ENCODE peak calls at places on chromosome 9, in nine cellular contexts. U is HFF-Myc, X is heart left ventricle, G is lung, C is astrocyte, A is fibroblast of lung, N is dorsolateral prefrontal cortex, W is GM06990, R is neural progenitor cell. Y is an unnamed sample.

GRCh38 chr9:109416135-109416706 is 81.9 kb downstream of the PTPN3 start:
- DNase-seq in R (no peak), U (no peak), G (no peak), N (no peak), W (peak; percentile 62), X (no peak), C (no peak), A (no peak), Y (no peak)

GRCh38 chr9:8874482-8874881 is 1074.9 kb upstream of the DMAC1 start:
- DNase-seq in A (no peak), R (no peak), C (no peak), G (no peak), X (no peak), N (no peak), U (no peak), W (no peak), Y (no peak)

GRCh38 chr9:119284118-119284517 is 85.1 kb downstream of the BRINP1 start:
- DNase-seq in C (peak; percentile 63), N (peak; percentile 53), G (no peak), A (peak; percentile 70), W (no peak), R (peak; percentile 66), X (no peak), U (no peak), Y (no peak)

GRCh38 chr9:841371-842209 is at the start of gene DMRT1:
- DNase-seq in N (no peak), U (no peak), A (no peak), W (peak; percentile 58), G (no peak), X (no peak), C (no peak), R (peak; percentile 74), Y (no peak)

GRCh38 chr9:108645520-108645919 is 210.3 kb downstream of the ACTL7B start:
- DNase-seq in N (no peak), U (no peak), C (peak; percentile 11), X (no peak), A (no peak), G (no peak), R (no peak), W (no peak), Y (no peak)

GRCh38 chr9:34163439-34163838 is 15.4 kb upstream of the UBAP1 start:
- DNase-seq in C (peak; percentile 64), U (no peak), A (peak; percentile 75), W (no peak), N (no peak), X (no peak), G (no peak), R (no peak), Y (peak; percentile 73)

GRCh38 chr9:99169982-99170761 is 51.6 kb downstream of the ALG2 start:
- DNase-seq in N (no peak), A (peak; percentile 10), W (no peak), G (no peak), R (peak; percentile 87), X (no peak), C (no peak), U (no peak), Y (no peak)

GRCh38 chr9:36194326-36195000 is 3.7 kb downstream of the CLTA start:
- DNase-seq in C (no peak), R (no peak), X (no peak), U (no peak), N (no peak), G (no peak), W (no peak), A (no peak), Y (peak; percentile 46)

GRCh38 chr9:71549023-71549422 is 219.3 kb downstream of the CEMIP2 start:
- DNase-seq in X (no peak), R (no peak), U (no peak), A (no peak), G (no peak), C (no peak), N (no peak), W (no peak), Y (no peak)

GRCh38 chr9:3794005-3794404 is 268.2 kb upstream of the RFX3 start:
- DNase-seq in W (no peak), U (no peak), A (peak; percentile 72), G (no peak), N (no peak), X (no peak), R (peak; percentile 85), C (peak; percentile 69), Y (peak; percentile 60)

GRCh38 chr9:128390150-128390812 is 19.1 kb downstream of the URM1 start:
- DNase-seq in U (no peak), G (no peak), C (no peak), R (no peak), W (no peak), X (no peak), N (no peak), A (no peak), Y (no peak)

GRCh38 chr9:113516840-113517577 is 53.5 kb downstream of the RGS3 start:
- DNase-seq in R (peak; percentile 26), C (peak; percentile 14), G (no peak), N (no peak), X (no peak), U (no peak), W (peak; percentile 87), A (peak; percentile 41), Y (no peak)

GRCh38 chr9:126461029-126461428 is 134.4 kb downstream of the MVB12B start:
- DNase-seq in U (no peak), X (peak; percentile 37), W (no peak), C (no peak), R (no peak), G (no peak), N (no peak), A (no peak), Y (no peak)

GRCh38 chr9:111484564-111484878 is 338 bp upstream of the ECPAS start:
- DNase-seq in U (no peak), R (no peak), X (no peak), C (no peak), N (no peak), A (no peak), G (no peak), W (no peak), Y (peak; percentile 68)

GRCh38 chr9:27351438-27351837 is 54.5 kb upstream of the EQTN start:
- DNase-seq in A (no peak), N (peak; percentile 80), W (no peak), C (no peak), U (no peak), R (no peak), G (no peak), X (no peak), Y (peak; percentile 57)

GRCh38 chr9:34256104-34256503 is 73.0 kb downstream of the KIF24 start:
- DNase-seq in C (no peak), R (peak; percentile 37), A (no peak), X (no peak), G (no peak), W (no peak), N (no peak), U (no peak), Y (no peak)

GRCh38 chr9:36677611-36678010 is 104.9 kb downstream of the MELK start:
- DNase-seq in C (peak; percentile 21), X (no peak), N (no peak), W (no peak), A (peak; percentile 23), U (no peak), R (no peak), G (no peak), Y (no peak)

GRCh38 chr9:94554439-94555331 is at the start of gene PCAT7:
- DNase-seq in N (no peak), U (peak; percentile 31), A (peak; percentile 47), X (no peak), W (peak; percentile 13), R (peak; percentile 93), G (peak; percentile 35), C (peak; percentile 23), Y (peak; percentile 76)

DNA sequence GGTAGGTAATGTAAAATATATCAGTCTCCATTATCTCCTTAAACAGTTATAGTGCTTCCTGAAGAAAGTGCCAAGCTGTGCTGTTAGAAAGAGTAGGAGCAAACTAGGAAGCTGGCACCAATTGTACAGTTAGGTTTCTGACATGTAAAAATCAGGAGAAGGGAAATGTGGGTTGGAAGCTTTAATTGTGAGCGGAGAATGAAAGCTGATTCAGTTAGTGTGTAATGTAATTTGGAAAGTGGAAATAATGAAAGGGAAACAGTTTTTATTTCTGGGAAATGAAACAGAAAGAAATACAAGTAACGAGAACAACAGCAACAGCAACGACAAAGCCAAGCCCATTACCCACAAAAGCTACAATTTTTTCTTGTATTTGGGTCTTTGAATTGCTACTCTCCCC is 48.8 kb upstream of the JAK2 start:
- DNase-seq in C (no peak), W (no peak), U (no peak), A (no peak), N (no peak), G (no peak), X (no peak), R (no peak), Y (no peak)
- H3K4me3 ChIP-seq in C (no peak overlapping the region), W (no peak overlapping the region), U (no peak overlapping the region), A (no peak overlapping the region), N (no peak overlapping the region), G (no peak overlapping the region), X (no peak overlapping the region), R (no peak overlapping the region), Y (no peak overlapping the region)

GRCh38 chr9:137305060-137305787 is 3.2 kb upstream of the NRARP start:
- DNase-seq in U (no peak), G (peak; percentile 63), R (peak; percentile 90), X (peak; percentile 85), W (peak; percentile 76), C (peak; percentile 44), A (peak; percentile 46), N (peak; percentile 82), Y (peak; percentile 42)
- TF ChIP-seq CTCF in U (peak; percentile 7), G (no peak), R (no peak), X (no peak), W (no peak), C (no peak), A (peak; percentile 2), N (no peak), Y (peak; percentile 21)

GRCh38 chr9:76571288-76572204 is 112.6 kb downstream of the GCNT1 start:
- DNase-seq in N (no peak), X (peak; percentile 56), C (no peak), R (no peak), U (no peak), W (peak; percentile 48), G (no peak), A (peak; percentile 30), Y (peak; percentile 39)
- H3K4me3 ChIP-seq in N (peak overlapping the region; percentile 27), X (peak overlapping the region; percentile 62), C (peak overlapping the region; percentile 55), R (no peak overlapping the region), U (peak overlapping the region; percentile 28), W (peak overlapping the region; percentile 47), G (no peak overlapping the region), A (peak overlapping the region; percentile 59), Y (peak overlapping the region; percentile 39)

DNA sequence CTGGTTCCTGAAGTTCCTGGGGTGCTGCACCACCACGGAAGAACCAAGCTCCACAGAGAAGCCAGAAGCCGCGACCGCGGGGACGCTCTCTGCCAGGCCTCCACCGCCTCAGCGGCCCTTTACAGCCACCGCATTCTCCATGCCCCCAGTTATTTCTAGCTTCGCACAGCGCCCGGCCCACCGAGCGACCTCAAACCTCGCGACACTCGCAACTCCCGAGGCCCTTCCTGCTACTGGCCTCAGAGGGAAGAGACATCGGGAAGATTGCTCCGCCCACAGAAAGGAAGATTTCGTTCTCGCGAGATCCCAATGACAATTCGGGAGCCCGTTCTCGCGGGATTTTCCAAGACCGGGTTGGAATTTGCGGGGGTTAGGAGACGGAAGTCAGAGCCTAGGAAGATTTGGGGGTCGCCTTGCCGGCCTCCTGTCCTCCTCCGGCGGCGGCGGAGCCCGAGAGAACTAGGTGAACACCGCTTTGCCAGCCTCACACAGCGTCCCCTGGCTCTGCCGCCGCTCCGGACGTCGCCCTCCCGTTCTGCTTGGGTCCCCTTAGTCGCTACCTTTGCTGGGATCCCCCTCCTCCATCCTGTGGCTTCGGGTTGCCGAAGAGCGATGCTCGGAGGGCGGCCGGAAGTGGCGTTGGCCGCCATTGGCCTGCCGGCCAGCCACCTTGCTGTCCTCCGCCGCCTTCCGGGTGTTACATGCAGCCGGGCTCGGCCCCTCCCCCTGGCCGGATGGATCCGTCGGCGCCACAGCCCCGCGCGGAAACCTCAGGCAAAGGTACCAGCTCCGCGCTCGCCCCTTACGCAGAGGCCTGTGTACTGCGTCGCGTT is at the start of gene ERCC6L2:
- DNase-seq in C (peak; percentile 95), X (peak; percentile 95), G (peak; percentile 96), A (peak; percentile 96), N (peak; percentile 94), U (peak; percentile 99), W (peak; percentile 97), R (peak; percentile 99), Y (peak; percentile 99)
- TF ChIP-seq CTCF in C (no peak), X (no peak), G (no peak), A (no peak), N (no peak), U (no peak), W (no peak), R (no peak), Y (no peak)